ENCODE peak calls at places on chromosome 22, in five cellular contexts. One of them, this sample, is unnamed.
A peak's percentile ranks its signal among the peaks of the same experiment; 100 is the strongest.

GRCh38 chr22:36986242-36986821 is 32.9 kb downstream of the TST start:
- DNase-seq in cerebellar cortex: peak; percentile 3
- DNase-seq in activated T-helper 1 cell treated with anti-CD3 and anti-CD28 coated beads, Interleukin-12 subunit alpha, Interleukin-12 subunit beta, Interleukin-2, Interleukin-4 antibody, amounts not matched to agents 30 ng/mL and 10 ng/mL and 1 ng/mL, durations not matched to agents 14 hours and 24 hours and 36 hours: no peak
- DNase-seq in CD8-positive, alpha-beta memory T cell: no peak
- DNase-seq in HEK293T: no peak
- DNase-seq in this sample: no peak

GRCh38 chr22:21450320-21450831 is 16.8 kb upstream of the TMEM191C start:
- DNase-seq in cerebellar cortex: no peak
- DNase-seq in activated T-helper 1 cell treated with anti-CD3 and anti-CD28 coated beads, Interleukin-12 subunit alpha, Interleukin-12 subunit beta, Interleukin-2, Interleukin-4 antibody, amounts not matched to agents 30 ng/mL and 10 ng/mL and 1 ng/mL, durations not matched to agents 14 hours and 24 hours and 36 hours: no peak
- DNase-seq in CD8-positive, alpha-beta memory T cell: no peak
- DNase-seq in HEK293T: no peak
- DNase-seq in this sample: no peak

GRCh38 chr22:27108425-27109114 is 451.2 kb downstream of the MIAT start:
- DNase-seq in cerebellar cortex: no peak
- DNase-seq in activated T-helper 1 cell treated with anti-CD3 and anti-CD28 coated beads, Interleukin-12 subunit alpha, Interleukin-12 subunit beta, Interleukin-2, Interleukin-4 antibody, amounts not matched to agents 30 ng/mL and 10 ng/mL and 1 ng/mL, durations not matched to agents 14 hours and 24 hours and 36 hours: no peak
- DNase-seq in CD8-positive, alpha-beta memory T cell: no peak
- DNase-seq in HEK293T: no peak
- DNase-seq in this sample: no peak

GRCh38 chr22:46052801-46053562 is 76.0 kb upstream of the WNT7B start:
- DNase-seq in cerebellar cortex: peak; percentile 55
- DNase-seq in activated T-helper 1 cell treated with anti-CD3 and anti-CD28 coated beads, Interleukin-12 subunit alpha, Interleukin-12 subunit beta, Interleukin-2, Interleukin-4 antibody, amounts not matched to agents 30 ng/mL and 10 ng/mL and 1 ng/mL, durations not matched to agents 14 hours and 24 hours and 36 hours: no peak
- DNase-seq in CD8-positive, alpha-beta memory T cell: peak; percentile 47
- DNase-seq in HEK293T: no peak
- DNase-seq in this sample: no peak

GRCh38 chr22:38153821-38154562 is 27.6 kb downstream of the PLA2G6 start:
- DNase-seq in cerebellar cortex: no peak
- DNase-seq in activated T-helper 1 cell treated with anti-CD3 and anti-CD28 coated beads, Interleukin-12 subunit alpha, Interleukin-12 subunit beta, Interleukin-2, Interleukin-4 antibody, amounts not matched to agents 30 ng/mL and 10 ng/mL and 1 ng/mL, durations not matched to agents 14 hours and 24 hours and 36 hours: no peak
- DNase-seq in CD8-positive, alpha-beta memory T cell: no peak
- DNase-seq in HEK293T: no peak
- DNase-seq in this sample: no peak

GRCh38 chr22:40547729-40548143 is 88.8 kb downstream of the MRTFA start:
- DNase-seq in cerebellar cortex: no peak
- DNase-seq in activated T-helper 1 cell treated with anti-CD3 and anti-CD28 coated beads, Interleukin-12 subunit alpha, Interleukin-12 subunit beta, Interleukin-2, Interleukin-4 antibody, amounts not matched to agents 30 ng/mL and 10 ng/mL and 1 ng/mL, durations not matched to agents 14 hours and 24 hours and 36 hours: no peak
- DNase-seq in CD8-positive, alpha-beta memory T cell: no peak
- DNase-seq in HEK293T: no peak
- DNase-seq in this sample: no peak

GRCh38 chr22:30969532-30970355 is 679 bp downstream of the TUG1 start:
- DNase-seq in cerebellar cortex: peak; percentile 12
- DNase-seq in activated T-helper 1 cell treated with anti-CD3 and anti-CD28 coated beads, Interleukin-12 subunit alpha, Interleukin-12 subunit beta, Interleukin-2, Interleukin-4 antibody, amounts not matched to agents 30 ng/mL and 10 ng/mL and 1 ng/mL, durations not matched to agents 14 hours and 24 hours and 36 hours: peak; percentile 40
- DNase-seq in CD8-positive, alpha-beta memory T cell: peak; percentile 66
- DNase-seq in HEK293T: peak; percentile 54
- DNase-seq in this sample: no peak

GRCh38 chr22:46703166-46703995 is 34.7 kb downstream of the CERK start:
- DNase-seq in cerebellar cortex: no peak
- DNase-seq in activated T-helper 1 cell treated with anti-CD3 and anti-CD28 coated beads, Interleukin-12 subunit alpha, Interleukin-12 subunit beta, Interleukin-2, Interleukin-4 antibody, amounts not matched to agents 30 ng/mL and 10 ng/mL and 1 ng/mL, durations not matched to agents 14 hours and 24 hours and 36 hours: no peak
- DNase-seq in CD8-positive, alpha-beta memory T cell: no peak
- DNase-seq in HEK293T: no peak
- DNase-seq in this sample: no peak

GRCh38 chr22:40637181-40638150 is 947 bp upstream of the MRTFA start:
- DNase-seq in cerebellar cortex: peak; percentile 24
- DNase-seq in activated T-helper 1 cell treated with anti-CD3 and anti-CD28 coated beads, Interleukin-12 subunit alpha, Interleukin-12 subunit beta, Interleukin-2, Interleukin-4 antibody, amounts not matched to agents 30 ng/mL and 10 ng/mL and 1 ng/mL, durations not matched to agents 14 hours and 24 hours and 36 hours: peak; percentile 29
- DNase-seq in CD8-positive, alpha-beta memory T cell: peak; percentile 66
- DNase-seq in HEK293T: peak; percentile 33
- DNase-seq in this sample: no peak

GRCh38 chr22:34429314-34429713 is 509.0 kb upstream of the LARGE1 start:
- DNase-seq in cerebellar cortex: no peak
- DNase-seq in activated T-helper 1 cell treated with anti-CD3 and anti-CD28 coated beads, Interleukin-12 subunit alpha, Interleukin-12 subunit beta, Interleukin-2, Interleukin-4 antibody, amounts not matched to agents 30 ng/mL and 10 ng/mL and 1 ng/mL, durations not matched to agents 14 hours and 24 hours and 36 hours: no peak
- DNase-seq in CD8-positive, alpha-beta memory T cell: no peak
- DNase-seq in HEK293T: no peak
- DNase-seq in this sample: no peak

GRCh38 chr22:23235425-23235824 is 55.1 kb downstream of the BCR start:
- DNase-seq in cerebellar cortex: no peak
- DNase-seq in activated T-helper 1 cell treated with anti-CD3 and anti-CD28 coated beads, Interleukin-12 subunit alpha, Interleukin-12 subunit beta, Interleukin-2, Interleukin-4 antibody, amounts not matched to agents 30 ng/mL and 10 ng/mL and 1 ng/mL, durations not matched to agents 14 hours and 24 hours and 36 hours: no peak
- DNase-seq in CD8-positive, alpha-beta memory T cell: no peak
- DNase-seq in HEK293T: no peak
- DNase-seq in this sample: no peak

GRCh38 chr22:24086310-24086709 is 75.2 kb downstream of the CABIN1 start:
- DNase-seq in cerebellar cortex: no peak
- DNase-seq in activated T-helper 1 cell treated with anti-CD3 and anti-CD28 coated beads, Interleukin-12 subunit alpha, Interleukin-12 subunit beta, Interleukin-2, Interleukin-4 antibody, amounts not matched to agents 30 ng/mL and 10 ng/mL and 1 ng/mL, durations not matched to agents 14 hours and 24 hours and 36 hours: no peak
- DNase-seq in CD8-positive, alpha-beta memory T cell: no peak
- DNase-seq in HEK293T: no peak
- DNase-seq in this sample: no peak

GRCh38 chr22:50267591-50268390 is 2.4 kb downstream of the MAPK11 start:
- DNase-seq in cerebellar cortex: peak; percentile 66
- DNase-seq in activated T-helper 1 cell treated with anti-CD3 and anti-CD28 coated beads, Interleukin-12 subunit alpha, Interleukin-12 subunit beta, Interleukin-2, Interleukin-4 antibody, amounts not matched to agents 30 ng/mL and 10 ng/mL and 1 ng/mL, durations not matched to agents 14 hours and 24 hours and 36 hours: peak; percentile 45
- DNase-seq in CD8-positive, alpha-beta memory T cell: no peak
- DNase-seq in HEK293T: no peak
- DNase-seq in this sample: no peak

GRCh38 chr22:19482297-19482696 is 2.6 kb downstream of the CDC45 start:
- DNase-seq in cerebellar cortex: no peak
- DNase-seq in activated T-helper 1 cell treated with anti-CD3 and anti-CD28 coated beads, Interleukin-12 subunit alpha, Interleukin-12 subunit beta, Interleukin-2, Interleukin-4 antibody, amounts not matched to agents 30 ng/mL and 10 ng/mL and 1 ng/mL, durations not matched to agents 14 hours and 24 hours and 36 hours: no peak
- DNase-seq in CD8-positive, alpha-beta memory T cell: no peak
- DNase-seq in HEK293T: no peak
- DNase-seq in this sample: no peak

GRCh38 chr22:50247748-50248147 is 2.9 kb upstream of the TUBGCP6 start:
- DNase-seq in cerebellar cortex: no peak
- DNase-seq in activated T-helper 1 cell treated with anti-CD3 and anti-CD28 coated beads, Interleukin-12 subunit alpha, Interleukin-12 subunit beta, Interleukin-2, Interleukin-4 antibody, amounts not matched to agents 30 ng/mL and 10 ng/mL and 1 ng/mL, durations not matched to agents 14 hours and 24 hours and 36 hours: no peak
- DNase-seq in CD8-positive, alpha-beta memory T cell: peak; percentile 85
- DNase-seq in HEK293T: no peak
- DNase-seq in this sample: no peak

GRCh38 chr22:23369054-23369685 is 188.9 kb downstream of the BCR start:
- DNase-seq in cerebellar cortex: no peak
- DNase-seq in activated T-helper 1 cell treated with anti-CD3 and anti-CD28 coated beads, Interleukin-12 subunit alpha, Interleukin-12 subunit beta, Interleukin-2, Interleukin-4 antibody, amounts not matched to agents 30 ng/mL and 10 ng/mL and 1 ng/mL, durations not matched to agents 14 hours and 24 hours and 36 hours: no peak
- DNase-seq in CD8-positive, alpha-beta memory T cell: no peak
- DNase-seq in HEK293T: no peak
- DNase-seq in this sample: no peak

GRCh38 chr22:35863432-35863831 is 145.8 kb downstream of the APOL5 start:
- DNase-seq in cerebellar cortex: no peak
- DNase-seq in activated T-helper 1 cell treated with anti-CD3 and anti-CD28 coated beads, Interleukin-12 subunit alpha, Interleukin-12 subunit beta, Interleukin-2, Interleukin-4 antibody, amounts not matched to agents 30 ng/mL and 10 ng/mL and 1 ng/mL, durations not matched to agents 14 hours and 24 hours and 36 hours: no peak
- DNase-seq in CD8-positive, alpha-beta memory T cell: no peak
- DNase-seq in HEK293T: no peak
- DNase-seq in this sample: no peak

GRCh38 chr22:17780116-17780740 is 6.0 kb upstream of the BID start:
- DNase-seq in cerebellar cortex: no peak
- DNase-seq in activated T-helper 1 cell treated with anti-CD3 and anti-CD28 coated beads, Interleukin-12 subunit alpha, Interleukin-12 subunit beta, Interleukin-2, Interleukin-4 antibody, amounts not matched to agents 30 ng/mL and 10 ng/mL and 1 ng/mL, durations not matched to agents 14 hours and 24 hours and 36 hours: no peak
- DNase-seq in CD8-positive, alpha-beta memory T cell: no peak
- DNase-seq in HEK293T: no peak
- DNase-seq in this sample: no peak

GRCh38 chr22:30294830-30295229 is 5.5 kb upstream of the CASTOR1 start:
- DNase-seq in cerebellar cortex: no peak
- DNase-seq in activated T-helper 1 cell treated with anti-CD3 and anti-CD28 coated beads, Interleukin-12 subunit alpha, Interleukin-12 subunit beta, Interleukin-2, Interleukin-4 antibody, amounts not matched to agents 30 ng/mL and 10 ng/mL and 1 ng/mL, durations not matched to agents 14 hours and 24 hours and 36 hours: no peak
- DNase-seq in CD8-positive, alpha-beta memory T cell: no peak
- DNase-seq in HEK293T: no peak
- DNase-seq in this sample: no peak

GRCh38 chr22:50529416-50530279 is at the start of gene TYMP:
- DNase-seq in cerebellar cortex: no peak
- DNase-seq in activated T-helper 1 cell treated with anti-CD3 and anti-CD28 coated beads, Interleukin-12 subunit alpha, Interleukin-12 subunit beta, Interleukin-2, Interleukin-4 antibody, amounts not matched to agents 30 ng/mL and 10 ng/mL and 1 ng/mL, durations not matched to agents 14 hours and 24 hours and 36 hours: peak; percentile 81
- DNase-seq in CD8-positive, alpha-beta memory T cell: peak; percentile 75
- DNase-seq in HEK293T: no peak
- DNase-seq in this sample: no peak

GRCh38 chr22:24937114-24937513 is 9.4 kb downstream of the LHFPL7 start:
- DNase-seq in cerebellar cortex: no peak
- DNase-seq in activated T-helper 1 cell treated with anti-CD3 and anti-CD28 coated beads, Interleukin-12 subunit alpha, Interleukin-12 subunit beta, Interleukin-2, Interleukin-4 antibody, amounts not matched to agents 30 ng/mL and 10 ng/mL and 1 ng/mL, durations not matched to agents 14 hours and 24 hours and 36 hours: no peak
- DNase-seq in CD8-positive, alpha-beta memory T cell: no peak
- DNase-seq in HEK293T: peak; percentile 57
- DNase-seq in this sample: no peak

This sample was measured in NCI-H1048.